ENCODE peak calls at places on chromosomes 6 and 20, in ten cellular contexts. A is SK-N-SH, D is brain microvascular endothelial cell, T is K562, P is tibial nerve, J is fibroblast of lung, U is ascending aorta, R is HCT116, Y is GM06990, L is upper lobe of right lung. K is an unnamed sample.

GRCh38 chr20:37309941-37310590 is 20.6 kb downstream of the MANBAL start:
- DNase-seq in A (no peak), D (no peak), T (no peak), P (no peak), J (no peak), U (no peak), R (no peak), Y (no peak), L (no peak), K (no peak)

GRCh38 chr20:2978519-2978918 is 64.9 kb upstream of the GNRH2 start:
- DNase-seq in A (no peak), D (no peak), T (no peak), P (no peak), J (no peak), U (no peak), R (no peak), Y (no peak), L (no peak), K (no peak)

GRCh38 chr6:85421963-85422362 is 27.9 kb upstream of the NT5E start:
- DNase-seq in A (no peak), D (peak; percentile 39), T (no peak), P (no peak), J (no peak), U (no peak), R (no peak), Y (no peak), L (no peak), K (no peak)

GRCh38 chr6:2231438-2231837 is 14.0 kb downstream of the GMDS start:
- DNase-seq in A (no peak), D (no peak), T (no peak), P (no peak), J (peak; percentile 46), U (no peak), R (no peak), Y (no peak), L (no peak), K (no peak)

GRCh38 chr6:135291288-135292116 is 110.4 kb downstream of the MYB start:
- DNase-seq in A (no peak), D (peak; percentile 61), T (peak; percentile 54), P (no peak), J (no peak), U (no peak), R (peak; percentile 12), Y (no peak), L (no peak), K (peak; percentile 43)

GRCh38 chr6:128124713-128125112 is 223.9 kb upstream of the THEMIS start:
- DNase-seq in A (no peak), D (peak; percentile 57), T (no peak), P (no peak), J (peak; percentile 29), U (no peak), R (no peak), Y (no peak), L (no peak), K (peak; percentile 43)

GRCh38 chr20:14775778-14776177 is 438.4 kb upstream of the FLRT3 start:
- DNase-seq in A (no peak), D (peak; percentile 98), T (no peak), P (peak; percentile 56), J (peak; percentile 7), U (no peak), R (peak; percentile 8), Y (no peak), L (no peak), K (no peak)

GRCh38 chr6:125974214-125974866 is 12.0 kb upstream of the TRMT11 start:
- DNase-seq in A (peak; percentile 34), D (no peak), T (peak; percentile 41), P (no peak), J (peak; percentile 81), U (no peak), R (peak; percentile 46), Y (no peak), L (no peak), K (no peak)

GRCh38 chr6:113318553-113318952 is 538.6 kb upstream of the MARCKS start:
- DNase-seq in A (no peak), D (peak; percentile 4), T (no peak), P (no peak), J (peak; percentile 15), U (no peak), R (no peak), Y (no peak), L (no peak), K (no peak)

GRCh38 chr20:8764289-8764962 is 304.5 kb upstream of the PLCB4 start:
- DNase-seq in A (no peak), D (no peak), T (no peak), P (no peak), J (peak; percentile 19), U (no peak), R (no peak), Y (no peak), L (no peak), K (no peak)

GRCh38 chr6:87731818-87732661 is 30.0 kb upstream of the AKIRIN2 start:
- DNase-seq in A (no peak), D (peak; percentile 59), T (no peak), P (peak; percentile 97), J (peak; percentile 91), U (peak; percentile 55), R (peak; percentile 76), Y (peak; percentile 60), L (peak; percentile 93), K (no peak)

GRCh38 chr6:138227316-138227781 is 9.1 kb upstream of the PBOV1 start:
- DNase-seq in A (no peak), D (no peak), T (no peak), P (no peak), J (no peak), U (no peak), R (no peak), Y (no peak), L (peak; percentile 67), K (peak; percentile 33)

GRCh38 chr20:11585752-11586352 is 331.8 kb upstream of the BTBD3 start:
- DNase-seq in A (no peak), D (peak; percentile 7), T (no peak), P (no peak), J (peak; percentile 9), U (no peak), R (peak; percentile 23), Y (no peak), L (no peak), K (no peak)

GRCh38 chr6:4010682-4011081 is 68.3 kb downstream of the FAM217A start:
- DNase-seq in A (no peak), D (no peak), T (no peak), P (no peak), J (no peak), U (no peak), R (no peak), Y (no peak), L (no peak), K (no peak)

GRCh38 chr20:19047951-19048296 is 164.5 kb upstream of the SLC24A3 start:
- DNase-seq in A (no peak), D (no peak), T (no peak), P (no peak), J (no peak), U (no peak), R (no peak), Y (no peak), L (no peak), K (no peak)
- H3K27me3 ChIP-seq in A (peaks cover 5% of the 10 kb centered on the region), D (no peaks in the 10 kb centered on the region), T (no peaks in the 10 kb centered on the region), P (no peaks in the 10 kb centered on the region), J (no peaks in the 10 kb centered on the region), U (no peaks in the 10 kb centered on the region), R (no peaks in the 10 kb centered on the region), Y (no peaks in the 10 kb centered on the region), L (no peaks in the 10 kb centered on the region), K (no peaks in the 10 kb centered on the region)

DNA sequence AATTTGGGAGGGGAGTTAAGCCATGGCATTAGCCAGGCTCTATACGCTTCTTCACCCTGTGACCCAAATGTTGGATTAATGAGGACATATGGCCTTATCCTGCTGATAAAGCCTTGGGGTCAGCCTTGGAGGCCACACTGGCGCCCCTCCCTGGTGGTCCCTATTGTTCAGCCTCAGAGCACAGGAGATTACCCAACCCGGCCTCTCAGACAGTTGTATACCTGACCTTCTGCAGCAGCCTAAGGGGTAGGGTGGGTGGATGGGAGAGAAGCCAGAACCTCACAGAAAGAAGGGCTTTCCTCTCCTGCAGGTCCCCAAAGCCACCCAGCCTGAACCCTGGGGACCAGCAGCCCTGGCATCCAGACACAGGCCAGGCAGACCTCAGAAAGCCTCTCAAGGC is 76.8 kb downstream of the LINC00237 start:
- DNase-seq in A (no peak), D (no peak), T (no peak), P (no peak), J (no peak), U (no peak), R (no peak), Y (no peak), L (no peak), K (no peak)
- TF ChIP-seq CTCF in A (no peak), D (no peak), T (no peak), P (no peak), J (no peak), U (no peak), R (no peak), Y (no peak), L (no peak), K (no peak)

GRCh38 chr20:46311719-46312074 is 3.4 kb upstream of the CDH22 start:
- DNase-seq in A (no peak), D (no peak), T (no peak), P (no peak), J (no peak), U (no peak), R (no peak), Y (no peak), L (no peak), K (no peak)
- H3K27me3 ChIP-seq in A (peaks cover 77% of the 10 kb centered on the region), D (peaks cover 92% of the 10 kb centered on the region), T (peaks cover 31% of the 10 kb centered on the region), P (peaks cover 94% of the 10 kb centered on the region), J (peaks cover 82% of the 10 kb centered on the region), U (peaks cover 20% of the 10 kb centered on the region), R (peaks cover 16% of the 10 kb centered on the region), Y (peaks cover 9% of the 10 kb centered on the region), L (peaks cover 95% of the 10 kb centered on the region), K (peaks cover 24% of the 10 kb centered on the region)

GRCh38 chr6:163942790-163943189 is 528.3 kb downstream of the QKI start:
- DNase-seq in A (no peak), D (no peak), T (no peak), P (no peak), J (no peak), U (no peak), R (no peak), Y (no peak), L (no peak), K (no peak)

GRCh38 chr6:163941471-163941980 is 527.0 kb downstream of the QKI start:
- DNase-seq in A (no peak), D (no peak), T (no peak), P (peak; percentile 49), J (no peak), U (no peak), R (no peak), Y (no peak), L (no peak), K (no peak)

GRCh38 chr6:163935158-163935762 is 520.7 kb downstream of the QKI start:
- DNase-seq in A (no peak), D (no peak), T (no peak), P (no peak), J (no peak), U (no peak), R (no peak), Y (no peak), L (no peak), K (no peak)

GRCh38 chr6:163940705-163941470 is 526.4 kb downstream of the QKI start:
- DNase-seq in A (no peak), D (no peak), T (no peak), P (no peak), J (peak; percentile 2), U (no peak), R (no peak), Y (no peak), L (no peak), K (no peak)

DNA sequence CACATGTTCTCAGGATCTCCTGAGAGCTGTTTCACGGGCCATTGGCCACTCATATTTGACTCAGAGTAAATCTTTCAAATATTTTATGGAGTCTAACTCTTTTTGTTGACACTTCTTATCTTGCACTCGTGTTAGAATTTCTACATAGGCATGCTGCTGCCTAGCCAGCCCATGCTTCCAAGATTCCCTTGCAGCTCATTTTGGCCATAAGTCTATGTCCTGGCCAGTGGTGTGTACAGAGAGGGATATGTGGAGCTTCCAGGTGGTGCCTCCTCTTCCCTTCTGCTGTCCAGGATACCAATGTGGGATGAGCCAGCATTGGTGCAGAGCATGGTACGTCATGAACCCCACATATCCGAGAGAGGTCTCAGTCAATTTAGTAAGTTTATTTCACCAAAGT is 522.6 kb downstream of the QKI start:
- DNase-seq in A (no peak), D (no peak), T (no peak), P (no peak), J (no peak), U (no peak), R (no peak), Y (no peak), L (no peak), K (no peak)
- TF ChIP-seq CTCF in A (no peak), D (no peak), T (no peak), P (no peak), J (no peak), U (no peak), R (no peak), Y (no peak), L (no peak), K (no peak)

K was measured in Caco-2.